ENCODE peak calls at places on chromosome 3, in five cellular contexts. A, U, W, Q and L are unnamed samples.

GRCh38 chr3:66662894-66663293 is 162.1 kb upstream of the LRIG1 start:
- DNase-seq in U (no peak), A (no peak), W (no peak), Q (no peak), L (no peak)

GRCh38 chr3:61758839-61759238 is 197.5 kb downstream of the PTPRG start:
- DNase-seq in W (no peak), Q (no peak), U (no peak), A (no peak), L (no peak)

GRCh38 chr3:172549144-172549543 is 25.9 kb upstream of the TNFSF10 start:
- DNase-seq in A (no peak), U (no peak), Q (no peak), W (no peak), L (no peak)

GRCh38 chr3:161489390-161489789 is 7.2 kb upstream of the OTOL1 start:
- DNase-seq in A (no peak), Q (no peak), U (no peak), W (no peak), L (no peak)

GRCh38 chr3:126259411-126260391 is 79.3 kb upstream of the ALDH1L1 start:
- DNase-seq in A (peak; percentile 69), Q (peak; percentile 32), W (no peak), U (no peak), L (peak; percentile 59)

GRCh38 chr3:58241321-58242044 is 3.9 kb downstream of the ABHD6 start:
- DNase-seq in Q (no peak), A (no peak), W (no peak), U (no peak), L (no peak)

GRCh38 chr3:58063424-58063823 is 55.2 kb downstream of the FLNB start:
- DNase-seq in W (no peak), Q (peak; percentile 83), A (peak; percentile 38), U (no peak), L (peak; percentile 61)

GRCh38 chr3:112775011-112775742 is 71.5 kb downstream of the CD200R1L start:
- DNase-seq in A (no peak), U (no peak), Q (peak; percentile 86), W (no peak), L (peak; percentile 55)

GRCh38 chr3:133578548-133579191 is 5.2 kb downstream of the CDV3 start:
- DNase-seq in A (no peak), Q (peak; percentile 67), U (peak; percentile 8), W (no peak), L (no peak)

GRCh38 chr3:72041531-72041930 is 256.6 kb upstream of the PROK2 start:
- DNase-seq in Q (no peak), A (no peak), W (no peak), U (no peak), L (no peak)

GRCh38 chr3:197010556-197011351 is 18.9 kb downstream of the MELTF start:
- DNase-seq in A (no peak), W (no peak), U (no peak), Q (no peak), L (peak; percentile 43)

GRCh38 chr3:123789760-123790159 is 94.4 kb downstream of the MYLK start:
- DNase-seq in U (no peak), A (no peak), W (no peak), Q (no peak), L (no peak)

GRCh38 chr3:16587047-16587702 is 18.0 kb downstream of the DAZL start:
- DNase-seq in A (no peak), W (no peak), U (no peak), Q (no peak), L (no peak)

GRCh38 chr3:54987719-54988118 is 59.9 kb upstream of the LRTM1 start:
- DNase-seq in W (no peak), Q (no peak), U (no peak), A (no peak), L (no peak)

GRCh38 chr3:151974067-151974466 is 100.6 kb downstream of the SUCNR1 start:
- DNase-seq in W (no peak), A (no peak), Q (peak; percentile 29), U (no peak), L (no peak)